ENCODE peak calls at places on chromosomes 5 and 9, in four cellular contexts. Q is HepG2, Z is K562, L is WTC11. T is an unnamed sample.

GRCh38 chr5:115875447-115875846 is 33.7 kb downstream of the AP3S1 start:
- DNase-seq in Q (no peak), Z (no peak), L (no peak), T (peak; percentile 21)

GRCh38 chr5:140111859-140112551 is 1.9 kb upstream of the PURA start:
- DNase-seq in Q (no peak), Z (no peak), L (no peak), T (no peak)

GRCh38 chr5:106174903-106175302 is 1495.8 kb downstream of the EFNA5 start:
- DNase-seq in Q (no peak), Z (no peak), L (no peak), T (no peak)

GRCh38 chr9:92501671-92502393 is 19.5 kb upstream of the ASPN start:
- DNase-seq in Q (peak; percentile 46), Z (peak; percentile 31), L (peak; percentile 44), T (peak; percentile 58)

GRCh38 chr9:123002754-123003153 is 30.7 kb upstream of the GPR21 start:
- DNase-seq in Q (no peak), Z (no peak), L (no peak), T (no peak)

GRCh38 chr5:395156-395920 is 47.6 kb upstream of the EXOC3 start:
- DNase-seq in Q (no peak), Z (peak; percentile 6), L (no peak), T (no peak)

GRCh38 chr5:154999865-155000264 is 13.7 kb upstream of the KIF4B start:
- DNase-seq in Q (no peak), Z (no peak), L (no peak), T (no peak)

GRCh38 chr9:120926397-120926928 is at the start of gene TRAF1:
- DNase-seq in Q (no peak), Z (no peak), L (no peak), T (no peak)

GRCh38 chr5:150648294-150649107 is 8.0 kb downstream of the SYNPO start:
- DNase-seq in Q (no peak), Z (no peak), L (no peak), T (no peak)

GRCh38 chr9:122099271-122099869 is 6.3 kb upstream of the TTLL11 start:
- DNase-seq in Q (peak; percentile 60), Z (peak; percentile 77), L (peak; percentile 86), T (peak; percentile 81)

GRCh38 chr9:96874947-96875459 is 20.7 kb upstream of the ZNF782 start:
- DNase-seq in Q (peak; percentile 76), Z (no peak), L (no peak), T (no peak)

GRCh38 chr9:700365-701282 is 140.9 kb upstream of the DMRT1 start:
- DNase-seq in Q (no peak), Z (no peak), L (no peak), T (no peak)

GRCh38 chr5:81183811-81184748 is 49.0 kb upstream of the CKMT2 start:
- DNase-seq in Q (no peak), Z (no peak), L (no peak), T (peak; percentile 28)

GRCh38 chr9:99595796-99596195 is 225.9 kb upstream of the NR4A3 start:
- DNase-seq in Q (no peak), Z (no peak), L (no peak), T (no peak)

GRCh38 chr9:92983984-92984589 is 36.8 kb downstream of the FGD3 start:
- DNase-seq in Q (no peak), Z (no peak), L (no peak), T (no peak)

GRCh38 chr5:91095321-91095720 is 287.8 kb downstream of the ARRDC3 start:
- DNase-seq in Q (no peak), Z (no peak), L (no peak), T (no peak)

GRCh38 chr5:128534729-128535128 is 3.3 kb downstream of the FBN2 start:
- DNase-seq in Q (no peak), Z (no peak), L (no peak), T (peak; percentile 22)

GRCh38 chr5:38463634-38464521 is 92.6 kb downstream of the LIFR start:
- DNase-seq in Q (peak; percentile 83), Z (no peak), L (no peak), T (no peak)

GRCh38 chr9:114893622-114894021 is 36.8 kb downstream of the TNFSF8 start:
- DNase-seq in Q (no peak), Z (no peak), L (no peak), T (no peak)

GRCh38 chr9:91047993-91048607 is 246.5 kb downstream of the SYK start:
- DNase-seq in Q (no peak), Z (no peak), L (no peak), T (no peak)

GRCh38 chr5:111950660-111951059 is 193.7 kb upstream of the NREP start:
- DNase-seq in Q (no peak), Z (no peak), L (no peak), T (no peak)

GRCh38 chr5:44332360-44332971 is 56.8 kb downstream of the FGF10 start:
- DNase-seq in Q (peak; percentile 17), Z (peak; percentile 31), L (peak; percentile 10), T (peak; percentile 10)

GRCh38 chr5:138274189-138274853 is at the start of gene GFRA3:
- DNase-seq in Q (no peak), Z (peak; percentile 74), L (peak; percentile 51), T (no peak)

GRCh38 chr5:170145462-170145861 is 39.8 kb downstream of the FOXI1 start:
- DNase-seq in Q (no peak), Z (peak; percentile 51), L (no peak), T (no peak)

GRCh38 chr5:95617057-95617456 is 2.8 kb upstream of the GPR150 start:
- DNase-seq in Q (no peak), Z (no peak), L (no peak), T (no peak)

GRCh38 chr9:125564641-125565040 is 142.4 kb downstream of the MAPKAP1 start:
- DNase-seq in Q (no peak), Z (no peak), L (no peak), T (no peak)

GRCh38 chr5:2557435-2557834 is 194.0 kb downstream of the IRX2 start:
- DNase-seq in Q (no peak), Z (no peak), L (no peak), T (no peak)

GRCh38 chr5:179698935-179699639 is at the start of gene CANX:
- DNase-seq in Q (no peak), Z (no peak), L (no peak), T (peak; percentile 56)

GRCh38 chr9:129962889-129963703 is 79.9 kb downstream of the FNBP1 start:
- DNase-seq in Q (no peak), Z (no peak), L (peak; percentile 30), T (no peak)

GRCh38 chr9:89408628-89409101 is 89.2 kb downstream of the SEMA4D start:
- DNase-seq in Q (no peak), Z (no peak), L (no peak), T (no peak)

GRCh38 chr9:88511906-88512305 is 23.1 kb upstream of the NXNL2 start:
- DNase-seq in Q (no peak), Z (no peak), L (no peak), T (no peak)

GRCh38 chr9:70450735-70451134 is 36.3 kb upstream of the KLF9 start:
- DNase-seq in Q (no peak), Z (no peak), L (no peak), T (no peak)

GRCh38 chr9:70452365-70452764 is 37.9 kb upstream of the KLF9 start:
- DNase-seq in Q (no peak), Z (no peak), L (no peak), T (no peak)

GRCh38 chr9:70449461-70449860 is 35.0 kb upstream of the KLF9 start:
- DNase-seq in Q (no peak), Z (no peak), L (no peak), T (no peak)

GRCh38 chr9:70451765-70452164 is 37.3 kb upstream of the KLF9 start:
- DNase-seq in Q (no peak), Z (no peak), L (no peak), T (no peak)

DNA sequence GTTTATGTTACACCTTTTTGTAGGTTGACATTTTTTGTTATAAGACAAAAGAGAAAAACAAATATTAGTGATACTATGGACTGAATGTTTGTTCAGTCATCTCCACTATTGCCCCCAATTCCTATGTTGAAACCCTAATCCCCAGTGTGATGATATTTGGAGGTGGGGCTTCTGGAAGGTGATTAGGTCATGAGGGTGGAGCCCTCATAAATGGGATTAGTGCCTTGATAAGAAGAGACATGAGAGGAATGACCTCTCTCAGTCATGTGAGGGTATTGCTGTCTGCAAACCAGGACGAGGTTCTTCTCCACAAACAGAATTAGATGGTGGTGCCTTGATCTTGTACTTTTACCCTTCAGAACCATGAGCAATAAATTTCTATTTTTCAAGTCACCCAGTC is 34.4 kb upstream of the KLF9 start:
- DNase-seq in Q (no peak), Z (no peak), L (no peak), T (no peak)
- TF ChIP-seq ELF4 in Q (no peak), Z (no peak), L (no peak), T (no peak)

DNA sequence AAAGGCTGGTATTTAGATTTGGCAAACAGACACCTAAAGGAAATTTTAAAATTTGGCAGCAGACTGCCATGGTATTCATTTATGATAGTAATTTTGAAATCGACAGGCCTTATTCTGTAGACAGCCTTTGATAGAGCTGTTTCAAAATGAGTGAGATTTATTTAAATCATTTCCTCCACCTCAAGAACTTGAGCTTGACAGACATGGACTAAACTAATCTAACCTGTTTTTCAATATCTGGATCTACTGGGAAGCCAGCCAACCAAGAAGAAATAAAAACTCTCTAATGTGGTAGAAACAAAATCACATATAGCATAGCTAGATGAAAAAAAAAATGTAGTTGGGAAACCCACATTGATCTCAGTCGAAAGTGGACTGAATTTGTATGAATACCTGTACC is 56.9 kb upstream of the RASA1 start:
- DNase-seq in Q (no peak), Z (no peak), L (no peak), T (no peak)
- TF ChIP-seq ELF4 in Q (no peak), Z (no peak), L (no peak), T (no peak)

GRCh38 chr9:104860280-104860679 is 67.7 kb downstream of the ABCA1 start:
- DNase-seq in Q (no peak), Z (no peak), L (no peak), T (no peak)
- TF ChIP-seq ELF4 in Q (no peak), Z (no peak), L (no peak), T (no peak)

GRCh38 chr9:133786371-133786753 is 48.2 kb upstream of the SARDH start:
- DNase-seq in Q (no peak), Z (no peak), L (no peak), T (no peak)

GRCh38 chr9:133788819-133789733 is 50.9 kb upstream of the SARDH start:
- DNase-seq in Q (peak; percentile 80), Z (no peak), L (no peak), T (no peak)

GRCh38 chr9:133788045-133788818 is 50.1 kb upstream of the SARDH start:
- DNase-seq in Q (no peak), Z (no peak), L (no peak), T (no peak)

GRCh38 chr9:133786936-133787748 is 49.0 kb upstream of the SARDH start:
- DNase-seq in Q (no peak), Z (no peak), L (no peak), T (no peak)

GRCh38 chr9:133787749-133788015 is 49.5 kb upstream of the SARDH start:
- DNase-seq in Q (no peak), Z (peak; percentile 88), L (peak; percentile 73), T (peak; percentile 67)
- TF ChIP-seq ELF4 in Q (no peak), Z (no peak), L (no peak), T (no peak)

T was measured in HEK293T.